ENCODE peak calls at places on chromosomes 11 and 22, in eight cellular contexts. One of them, this sample, is unnamed.

GRCh38 chr11:64539711-64540420 is 51.2 kb upstream of the SLC22A12 start:
- DNase-seq in fibroblast of the aortic adventitia: no peak
- DNase-seq in testis: peak
- DNase-seq in fibroblast of mammary gland: no peak
- DNase-seq in tibial nerve: no peak
- DNase-seq in hepatocyte: no peak
- DNase-seq in lower lobe of right lung: no peak
- DNase-seq in keratinocyte: no peak
- DNase-seq in this sample: no peak

GRCh38 chr22:39898997-39899396 is 1.9 kb upstream of the GRAP2 start:
- DNase-seq in fibroblast of the aortic adventitia: no peak
- DNase-seq in testis: no peak
- DNase-seq in fibroblast of mammary gland: no peak
- DNase-seq in tibial nerve: no peak
- DNase-seq in hepatocyte: no peak
- DNase-seq in lower lobe of right lung: no peak
- DNase-seq in keratinocyte: no peak
- DNase-seq in this sample: no peak

GRCh38 chr22:23115369-23115768 is 26.4 kb downstream of the RSPH14 start:
- DNase-seq in fibroblast of the aortic adventitia: no peak
- DNase-seq in testis: no peak
- DNase-seq in fibroblast of mammary gland: no peak
- DNase-seq in tibial nerve: no peak
- DNase-seq in hepatocyte: no peak
- DNase-seq in lower lobe of right lung: no peak
- DNase-seq in keratinocyte: no peak
- DNase-seq in this sample: no peak

GRCh38 chr22:20061481-20061861 is 18.6 kb upstream of the DGCR8 start:
- DNase-seq in fibroblast of the aortic adventitia: no peak
- DNase-seq in testis: no peak
- DNase-seq in fibroblast of mammary gland: peak
- DNase-seq in tibial nerve: no peak
- DNase-seq in hepatocyte: no peak
- DNase-seq in lower lobe of right lung: no peak
- DNase-seq in keratinocyte: no peak
- DNase-seq in this sample: no peak

GRCh38 chr11:130431337-130431773 is 2.9 kb upstream of the ADAMTS8 start:
- DNase-seq in fibroblast of the aortic adventitia: peak
- DNase-seq in testis: peak
- DNase-seq in fibroblast of mammary gland: peak
- DNase-seq in tibial nerve: peak
- DNase-seq in hepatocyte: peak
- DNase-seq in lower lobe of right lung: peak
- DNase-seq in keratinocyte: no peak
- DNase-seq in this sample: peak

GRCh38 chr11:127492025-127492424 is 491.5 kb upstream of the KIRREL3 start:
- DNase-seq in fibroblast of the aortic adventitia: no peak
- DNase-seq in testis: no peak
- DNase-seq in fibroblast of mammary gland: no peak
- DNase-seq in tibial nerve: no peak
- DNase-seq in hepatocyte: no peak
- DNase-seq in lower lobe of right lung: no peak
- DNase-seq in keratinocyte: no peak
- DNase-seq in this sample: peak

GRCh38 chr11:61551630-61552029 is 29.2 kb downstream of the SYT7 start:
- DNase-seq in fibroblast of the aortic adventitia: peak
- DNase-seq in testis: peak
- DNase-seq in fibroblast of mammary gland: peak
- DNase-seq in tibial nerve: no peak
- DNase-seq in hepatocyte: no peak
- DNase-seq in lower lobe of right lung: no peak
- DNase-seq in keratinocyte: no peak
- DNase-seq in this sample: no peak

GRCh38 chr22:28012811-28013460 is 93.9 kb upstream of the PITPNB start:
- DNase-seq in fibroblast of the aortic adventitia: no peak
- DNase-seq in testis: no peak
- DNase-seq in fibroblast of mammary gland: no peak
- DNase-seq in tibial nerve: no peak
- DNase-seq in hepatocyte: no peak
- DNase-seq in lower lobe of right lung: peak
- DNase-seq in keratinocyte: no peak
- DNase-seq in this sample: no peak

GRCh38 chr22:22591348-22592299 is 32.6 kb upstream of the PRAME start:
- DNase-seq in fibroblast of the aortic adventitia: no peak
- DNase-seq in testis: no peak
- DNase-seq in fibroblast of mammary gland: peak
- DNase-seq in tibial nerve: no peak
- DNase-seq in hepatocyte: no peak
- DNase-seq in lower lobe of right lung: no peak
- DNase-seq in keratinocyte: no peak
- DNase-seq in this sample: no peak

GRCh38 chr11:44958165-44958564 is 7.5 kb upstream of the TP53I11 start:
- DNase-seq in fibroblast of the aortic adventitia: no peak
- DNase-seq in testis: no peak
- DNase-seq in fibroblast of mammary gland: no peak
- DNase-seq in tibial nerve: no peak
- DNase-seq in hepatocyte: peak
- DNase-seq in lower lobe of right lung: no peak
- DNase-seq in keratinocyte: no peak
- DNase-seq in this sample: no peak

GRCh38 chr11:73141309-73142127 is 600 bp downstream of the FCHSD2 start:
- DNase-seq in fibroblast of the aortic adventitia: peak
- DNase-seq in testis: peak
- DNase-seq in fibroblast of mammary gland: peak
- DNase-seq in tibial nerve: peak
- DNase-seq in hepatocyte: peak
- DNase-seq in lower lobe of right lung: peak
- DNase-seq in keratinocyte: no peak
- DNase-seq in this sample: no peak

GRCh38 chr11:208177-208916 is 839 bp downstream of the RIC8A start:
- DNase-seq in fibroblast of the aortic adventitia: peak
- DNase-seq in testis: peak
- DNase-seq in fibroblast of mammary gland: peak
- DNase-seq in tibial nerve: peak
- DNase-seq in hepatocyte: peak
- DNase-seq in lower lobe of right lung: peak
- DNase-seq in keratinocyte: no peak
- DNase-seq in this sample: peak

GRCh38 chr11:12258451-12258850 is 118.9 kb upstream of the PARVA start:
- DNase-seq in fibroblast of the aortic adventitia: peak
- DNase-seq in testis: no peak
- DNase-seq in fibroblast of mammary gland: no peak
- DNase-seq in tibial nerve: no peak
- DNase-seq in hepatocyte: peak
- DNase-seq in lower lobe of right lung: no peak
- DNase-seq in keratinocyte: no peak
- DNase-seq in this sample: no peak

GRCh38 chr11:67617243-67617953 is 10.7 kb downstream of the NDUFV1 start:
- DNase-seq in fibroblast of the aortic adventitia: no peak
- DNase-seq in testis: no peak
- DNase-seq in fibroblast of mammary gland: no peak
- DNase-seq in tibial nerve: no peak
- DNase-seq in hepatocyte: no peak
- DNase-seq in lower lobe of right lung: no peak
- DNase-seq in keratinocyte: no peak
- DNase-seq in this sample: no peak

GRCh38 chr22:44272330-44272729 is 40.4 kb downstream of the SHISAL1 start:
- DNase-seq in fibroblast of the aortic adventitia: no peak
- DNase-seq in testis: no peak
- DNase-seq in fibroblast of mammary gland: no peak
- DNase-seq in tibial nerve: no peak
- DNase-seq in hepatocyte: no peak
- DNase-seq in lower lobe of right lung: no peak
- DNase-seq in keratinocyte: no peak
- DNase-seq in this sample: no peak

GRCh38 chr11:31822604-31823371 is 11.7 kb upstream of the PAX6 start:
- DNase-seq in fibroblast of the aortic adventitia: no peak
- DNase-seq in testis: no peak
- DNase-seq in fibroblast of mammary gland: no peak
- DNase-seq in tibial nerve: no peak
- DNase-seq in hepatocyte: no peak
- DNase-seq in lower lobe of right lung: no peak
- DNase-seq in keratinocyte: no peak
- DNase-seq in this sample: no peak

GRCh38 chr11:72735495-72736027 is 16.6 kb downstream of the ARAP1 start:
- DNase-seq in fibroblast of the aortic adventitia: peak
- DNase-seq in testis: no peak
- DNase-seq in fibroblast of mammary gland: peak
- DNase-seq in tibial nerve: no peak
- DNase-seq in hepatocyte: peak
- DNase-seq in lower lobe of right lung: no peak
- DNase-seq in keratinocyte: no peak
- DNase-seq in this sample: no peak

GRCh38 chr11:69122337-69122641 is 33.4 kb upstream of the SMIM38 start:
- DNase-seq in fibroblast of the aortic adventitia: no peak
- DNase-seq in testis: no peak
- DNase-seq in fibroblast of mammary gland: no peak
- DNase-seq in tibial nerve: no peak
- DNase-seq in hepatocyte: no peak
- DNase-seq in lower lobe of right lung: no peak
- DNase-seq in keratinocyte: peak
- DNase-seq in this sample: no peak

GRCh38 chr11:130634981-130635473 is 186.6 kb downstream of the ADAMTS15 start:
- DNase-seq in fibroblast of the aortic adventitia: peak
- DNase-seq in testis: peak
- DNase-seq in fibroblast of mammary gland: peak
- DNase-seq in tibial nerve: no peak
- DNase-seq in hepatocyte: no peak
- DNase-seq in lower lobe of right lung: no peak
- DNase-seq in keratinocyte: peak
- DNase-seq in this sample: peak

GRCh38 chr11:128424271-128424709 is 163.1 kb downstream of the ETS1 start:
- DNase-seq in fibroblast of the aortic adventitia: peak
- DNase-seq in testis: peak
- DNase-seq in fibroblast of mammary gland: no peak
- DNase-seq in tibial nerve: no peak
- DNase-seq in hepatocyte: no peak
- DNase-seq in lower lobe of right lung: no peak
- DNase-seq in keratinocyte: no peak
- DNase-seq in this sample: no peak

GRCh38 chr22:46083383-46084350 is 66.7 kb upstream of the PPARA start:
- DNase-seq in fibroblast of the aortic adventitia: peak
- DNase-seq in testis: peak
- DNase-seq in fibroblast of mammary gland: no peak
- DNase-seq in tibial nerve: peak
- DNase-seq in hepatocyte: no peak
- DNase-seq in lower lobe of right lung: peak
- DNase-seq in keratinocyte: no peak
- DNase-seq in this sample: no peak
- H3K4me3 ChIP-seq in fibroblast of the aortic adventitia: peak
- H3K4me3 ChIP-seq in testis: no peak
- H3K4me3 ChIP-seq in fibroblast of mammary gland: peak
- H3K4me3 ChIP-seq in tibial nerve: no peak
- H3K4me3 ChIP-seq in hepatocyte: no peak
- H3K4me3 ChIP-seq in lower lobe of right lung: peak
- H3K4me3 ChIP-seq in keratinocyte: peak
- H3K4me3 ChIP-seq in this sample: peak

GRCh38 chr22:30837531-30837930 is 131.0 kb downstream of the MORC2 start:
- DNase-seq in fibroblast of the aortic adventitia: no peak
- DNase-seq in testis: no peak
- DNase-seq in fibroblast of mammary gland: no peak
- DNase-seq in tibial nerve: no peak
- DNase-seq in hepatocyte: no peak
- DNase-seq in lower lobe of right lung: no peak
- DNase-seq in keratinocyte: no peak
- DNase-seq in this sample: no peak

GRCh38 chr22:30843245-30843644 is 125.3 kb downstream of the MORC2 start:
- DNase-seq in fibroblast of the aortic adventitia: peak
- DNase-seq in testis: no peak
- DNase-seq in fibroblast of mammary gland: peak
- DNase-seq in tibial nerve: no peak
- DNase-seq in hepatocyte: no peak
- DNase-seq in lower lobe of right lung: no peak
- DNase-seq in keratinocyte: no peak
- DNase-seq in this sample: peak

GRCh38 chr22:30838111-30838510 is 130.5 kb downstream of the MORC2 start:
- DNase-seq in fibroblast of the aortic adventitia: peak
- DNase-seq in testis: no peak
- DNase-seq in fibroblast of mammary gland: peak
- DNase-seq in tibial nerve: no peak
- DNase-seq in hepatocyte: no peak
- DNase-seq in lower lobe of right lung: no peak
- DNase-seq in keratinocyte: no peak
- DNase-seq in this sample: no peak

GRCh38 chr22:30841264-30841663 is 127.3 kb downstream of the MORC2 start:
- DNase-seq in fibroblast of the aortic adventitia: peak
- DNase-seq in testis: no peak
- DNase-seq in fibroblast of mammary gland: peak
- DNase-seq in tibial nerve: no peak
- DNase-seq in hepatocyte: no peak
- DNase-seq in lower lobe of right lung: no peak
- DNase-seq in keratinocyte: peak
- DNase-seq in this sample: no peak
- TF ChIP-seq CTCF in fibroblast of the aortic adventitia: no peak
- TF ChIP-seq CTCF in testis: no peak
- TF ChIP-seq CTCF in fibroblast of mammary gland: no peak
- TF ChIP-seq CTCF in tibial nerve: no peak
- TF ChIP-seq CTCF in hepatocyte: no peak
- TF ChIP-seq CTCF in lower lobe of right lung: no peak
- TF ChIP-seq CTCF in keratinocyte: no peak
- TF ChIP-seq CTCF in this sample: no peak

GRCh38 chr11:122523841-122524531 is 131.5 kb upstream of the UBASH3B start:
- DNase-seq in fibroblast of the aortic adventitia: peak
- DNase-seq in testis: no peak
- DNase-seq in fibroblast of mammary gland: no peak
- DNase-seq in tibial nerve: no peak
- DNase-seq in hepatocyte: peak
- DNase-seq in lower lobe of right lung: no peak
- DNase-seq in keratinocyte: no peak
- DNase-seq in this sample: peak
- H3K4me3 ChIP-seq in fibroblast of the aortic adventitia: no peak
- H3K4me3 ChIP-seq in testis: no peak
- H3K4me3 ChIP-seq in fibroblast of mammary gland: no peak
- H3K4me3 ChIP-seq in tibial nerve: no peak
- H3K4me3 ChIP-seq in hepatocyte: no peak
- H3K4me3 ChIP-seq in lower lobe of right lung: no peak
- H3K4me3 ChIP-seq in keratinocyte: no peak
- H3K4me3 ChIP-seq in this sample: no peak

GRCh38 chr11:76038608-76039007 is 167.7 kb downstream of the WNT11 start:
- DNase-seq in fibroblast of the aortic adventitia: no peak
- DNase-seq in testis: no peak
- DNase-seq in fibroblast of mammary gland: no peak
- DNase-seq in tibial nerve: no peak
- DNase-seq in hepatocyte: no peak
- DNase-seq in lower lobe of right lung: no peak
- DNase-seq in keratinocyte: no peak
- DNase-seq in this sample: no peak

GRCh38 chr11:76044750-76045320 is 161.5 kb downstream of the WNT11 start:
- DNase-seq in fibroblast of the aortic adventitia: no peak
- DNase-seq in testis: no peak
- DNase-seq in fibroblast of mammary gland: no peak
- DNase-seq in tibial nerve: no peak
- DNase-seq in hepatocyte: no peak
- DNase-seq in lower lobe of right lung: no peak
- DNase-seq in keratinocyte: no peak
- DNase-seq in this sample: no peak

DNA sequence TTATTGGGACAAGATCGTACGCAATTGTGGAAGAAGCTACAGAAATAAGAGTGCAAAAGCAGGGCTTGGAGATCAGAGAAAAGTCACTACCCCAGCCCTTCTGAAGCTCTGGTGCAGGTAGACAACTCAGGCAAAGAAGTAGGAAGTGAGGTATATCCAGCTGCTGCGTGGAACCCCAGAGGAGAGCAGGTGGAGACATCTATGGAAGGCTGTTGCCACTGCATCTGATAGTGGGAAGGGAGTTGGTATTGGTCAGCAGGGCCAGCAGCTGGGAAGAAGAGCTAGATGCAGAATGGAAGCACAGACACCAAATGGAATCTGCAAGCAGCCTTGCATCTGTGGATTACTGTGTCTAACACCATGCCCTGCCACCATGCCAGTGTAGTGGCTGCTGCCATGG is 165.1 kb downstream of the WNT11 start:
- DNase-seq in fibroblast of the aortic adventitia: no peak
- DNase-seq in testis: no peak
- DNase-seq in fibroblast of mammary gland: no peak
- DNase-seq in tibial nerve: no peak
- DNase-seq in hepatocyte: no peak
- DNase-seq in lower lobe of right lung: no peak
- DNase-seq in keratinocyte: no peak
- DNase-seq in this sample: no peak
- TF ChIP-seq CTCF in fibroblast of the aortic adventitia: no peak
- TF ChIP-seq CTCF in testis: no peak
- TF ChIP-seq CTCF in fibroblast of mammary gland: no peak
- TF ChIP-seq CTCF in tibial nerve: no peak
- TF ChIP-seq CTCF in hepatocyte: no peak
- TF ChIP-seq CTCF in lower lobe of right lung: no peak
- TF ChIP-seq CTCF in keratinocyte: peak
- TF ChIP-seq CTCF in this sample: no peak